ENCODE peak calls at places on chromosomes 12 and 14, in four cellular contexts. C is CD4-positive, alpha-beta T cell; P is fibroblast of lung; D is mesenchymal stem cell. E is an unnamed sample.
A peak's percentile ranks its signal among the peaks of the same experiment; 100 is the strongest.

GRCh38 chr12:127060933-127061332 is 1206.0 kb upstream of the TMEM132C start:
- DNase-seq in D (no peak), P (no peak), C (no peak), E (no peak)

GRCh38 chr12:1473418-1473817 is 121.0 kb downstream of the FBXL14 start:
- DNase-seq in D (peak; percentile 61), P (peak; percentile 43), C (no peak), E (peak; percentile 13)

GRCh38 chr14:102249041-102249440 is 55.9 kb downstream of the MOK start:
- DNase-seq in D (peak; percentile 90), C (no peak), P (peak; percentile 87), E (no peak)

GRCh38 chr14:61475316-61475715 is 153.9 kb downstream of the PRKCH start:
- DNase-seq in C (no peak), P (peak; percentile 63), D (peak; percentile 75), E (peak; percentile 88)

GRCh38 chr14:30223966-30224365 is 296.3 kb upstream of the PRKD1 start:
- DNase-seq in P (peak; percentile 29), C (no peak), D (no peak), E (no peak)

GRCh38 chr12:10521555-10521954 is 15.9 kb downstream of the EIF2S3B start:
- DNase-seq in C (no peak), D (no peak), P (no peak), E (no peak)

GRCh38 chr12:20457582-20457981 is 89.2 kb downstream of the PDE3A start:
- DNase-seq in P (no peak), C (no peak), D (no peak), E (no peak)

GRCh38 chr12:106245767-106246166 is 2.1 kb downstream of the CKAP4 start:
- DNase-seq in C (no peak), D (peak; percentile 77), P (peak; percentile 78), E (peak; percentile 86)

GRCh38 chr12:124828264-124829007 is 35.2 kb downstream of the SCARB1 start:
- DNase-seq in D (peak; percentile 42), C (no peak), P (peak; percentile 86), E (peak; percentile 79)

GRCh38 chr12:83042441-83043215 is 355.9 kb downstream of the TMTC2 start:
- DNase-seq in D (no peak), P (peak; percentile 64), C (no peak), E (peak; percentile 28)

GRCh38 chr12:119157528-119157927 is 21.2 kb upstream of the HSPB8 start:
- DNase-seq in P (no peak), D (no peak), C (no peak), E (no peak)

GRCh38 chr14:41280745-41281144 is 325.9 kb upstream of the LRFN5 start:
- DNase-seq in P (peak; percentile 1), C (no peak), D (peak; percentile 46), E (peak; percentile 30)

GRCh38 chr12:89829434-89829975 is 120.9 kb upstream of the ATP2B1 start:
- DNase-seq in C (no peak), P (peak; percentile 9), D (no peak), E (no peak)

GRCh38 chr12:124636138-124636968 is 68.9 kb upstream of the NCOR2 start:
- DNase-seq in D (peak; percentile 74), P (peak; percentile 76), C (no peak), E (peak; percentile 66)

GRCh38 chr12:127389923-127390322 is 877.0 kb upstream of the TMEM132C start:
- DNase-seq in P (peak; percentile 90), D (peak; percentile 55), C (no peak), E (peak; percentile 84)

GRCh38 chr14:87628129-87628528 is 364.9 kb downstream of the GALC start:
- DNase-seq in P (peak; percentile 95), D (peak; percentile 99), C (no peak), E (peak; percentile 52)

GRCh38 chr12:6133642-6134041 is 9.2 kb upstream of the VWF start:
- DNase-seq in C (no peak), D (no peak), P (no peak), E (no peak)

GRCh38 chr14:67228325-67228984 is 12.8 kb upstream of the PALS1 start:
- DNase-seq in P (peak; percentile 39), D (no peak), C (no peak), E (peak; percentile 73)

GRCh38 chr12:72011374-72011773 is 72.7 kb downstream of the TPH2 start:
- DNase-seq in P (peak; percentile 50), C (no peak), D (no peak), E (peak; percentile 12)

GRCh38 chr12:118373628-118374027 is 921 bp upstream of the TAOK3 start:
- DNase-seq in P (no peak), D (no peak), C (no peak), E (no peak)

GRCh38 chr12:118060301-118061010 is 523 bp downstream of the WSB2 start:
- DNase-seq in C (peak; percentile 7), P (no peak), D (peak; percentile 64), E (peak; percentile 66)

GRCh38 chr12:6038160-6038559 is 86.3 kb downstream of the VWF start:
- DNase-seq in C (no peak), D (peak; percentile 62), P (peak; percentile 66), E (peak; percentile 78)

GRCh38 chr12:14769837-14770494 is 33.3 kb downstream of the WBP11 start:
- DNase-seq in C (peak; percentile 84), D (peak; percentile 83), P (peak; percentile 74), E (peak; percentile 90)

GRCh38 chr12:124621296-124621660 is 53.9 kb upstream of the NCOR2 start:
- DNase-seq in P (peak; percentile 93), D (no peak), C (no peak), E (peak; percentile 92)

GRCh38 chr12:81679614-81680013 is 79.5 kb downstream of the PPFIA2 start:
- DNase-seq in C (no peak), D (no peak), P (no peak), E (no peak)

DNA sequence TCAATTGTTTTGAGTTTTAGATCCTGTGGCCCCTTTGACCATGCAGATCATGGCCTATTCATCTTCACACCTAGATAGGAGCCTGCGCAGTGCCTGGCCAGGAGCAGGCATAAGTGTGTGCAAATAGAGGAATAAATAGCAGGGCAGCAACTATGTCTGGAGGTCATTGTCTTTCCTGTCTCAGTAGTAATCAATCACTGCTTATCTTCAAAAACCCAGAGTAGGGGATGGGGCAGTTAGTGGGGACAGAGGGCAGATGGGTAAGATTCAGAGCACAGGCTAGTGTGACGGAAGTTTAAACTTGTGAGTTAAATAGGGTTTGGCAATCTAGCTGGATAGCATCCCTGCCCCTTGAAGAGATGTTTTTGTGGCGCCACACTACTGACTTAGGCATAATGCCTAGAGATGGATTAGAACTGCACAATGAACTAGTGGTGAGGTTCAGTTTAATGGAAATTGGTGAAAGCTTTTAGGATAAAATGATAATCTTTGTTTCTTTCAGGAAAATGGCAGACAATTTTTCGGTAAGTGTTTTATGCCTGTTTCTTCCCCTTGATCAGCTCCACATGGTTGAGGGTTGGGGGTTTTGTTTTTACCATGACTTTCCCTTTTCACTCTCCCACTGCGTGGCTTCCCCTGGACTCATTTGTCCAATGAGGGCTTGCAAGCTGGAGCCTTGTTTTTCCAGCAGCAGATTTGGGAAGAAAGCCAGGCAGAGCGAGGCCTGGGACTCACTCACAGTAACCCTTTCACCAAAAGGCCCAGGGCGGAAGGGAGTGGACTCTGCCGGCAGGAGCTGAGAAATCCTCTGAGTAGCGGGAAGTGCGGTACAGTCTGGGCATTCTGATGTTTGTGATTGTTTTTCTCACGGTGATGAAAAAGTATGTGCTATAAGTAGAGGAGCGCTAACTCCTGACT is 8.1 kb downstream of the LGALS3 start:
- DNase-seq in C (no peak), D (no peak), P (peak; percentile 92), E (peak; percentile 85)
- H3K27ac ChIP-seq in C (no peak overlapping the region), D (no peak overlapping the region), P (peak overlapping the region; percentile 87), E (peak overlapping the region; percentile 82)

GRCh38 chr12:91370086-91370868 is 187.7 kb upstream of the DCN start:
- DNase-seq in C (no peak), P (no peak), D (no peak), E (no peak)

GRCh38 chr12:91364591-91365184 is 182.1 kb upstream of the DCN start:
- DNase-seq in C (no peak), D (no peak), P (no peak), E (peak; percentile 59)

GRCh38 chr12:91361864-91362263 is 179.2 kb upstream of the DCN start:
- DNase-seq in C (no peak), D (peak; percentile 48), P (peak; percentile 39), E (peak; percentile 66)

GRCh38 chr12:91373086-91373485 is 190.5 kb upstream of the DCN start:
- DNase-seq in P (no peak), D (no peak), C (no peak), E (no peak)

DNA sequence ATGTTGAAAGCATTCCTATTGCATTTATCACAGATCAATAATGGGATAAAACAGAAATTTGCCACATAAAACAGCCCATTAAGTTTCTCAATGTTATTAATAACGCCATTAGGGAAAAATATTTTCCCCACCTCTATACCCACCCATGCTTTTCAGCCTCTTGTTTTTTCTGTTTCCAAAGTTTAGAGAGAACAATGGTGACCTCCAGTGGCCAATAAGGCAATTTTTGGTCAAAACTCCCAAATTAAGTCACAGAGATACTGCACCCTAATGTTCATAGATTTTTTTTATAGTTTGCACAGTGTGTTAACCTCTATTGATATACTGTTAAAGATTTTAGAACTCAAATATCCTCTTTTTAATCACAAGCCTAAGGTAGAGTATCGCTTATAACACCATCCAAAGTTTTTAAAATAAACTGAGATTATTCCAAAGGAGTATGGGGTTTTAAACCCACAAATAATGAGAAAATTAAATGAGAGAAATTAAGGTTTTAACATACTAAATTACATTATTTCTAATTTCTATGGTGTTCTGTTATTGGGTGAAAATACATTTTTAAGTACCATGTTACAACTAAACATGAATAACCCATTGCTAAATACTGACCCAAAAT is 184.7 kb upstream of the DCN start:
- DNase-seq in P (peak; percentile 10), D (peak; percentile 43), C (no peak), E (peak; percentile 53)
- H3K27ac ChIP-seq in P (no peak overlapping the region), D (no peak overlapping the region), C (no peak overlapping the region), E (no peak overlapping the region)

GRCh38 chr14:45793081-45793480 is 540.1 kb upstream of the MIS18BP1 start:
- DNase-seq in P (no peak), D (no peak), C (no peak), E (no peak)
- H3K27ac ChIP-seq in P (no peak overlapping the region), D (no peak overlapping the region), C (no peak overlapping the region), E (no peak overlapping the region)

GRCh38 chr14:34050606-34051005 is 99.7 kb upstream of the EGLN3 start:
- DNase-seq in C (no peak), P (peak; percentile 75), D (no peak), E (peak; percentile 25)
- H3K27ac ChIP-seq in C (no peak overlapping the region), P (no peak overlapping the region), D (no peak overlapping the region), E (no peak overlapping the region)

DNA sequence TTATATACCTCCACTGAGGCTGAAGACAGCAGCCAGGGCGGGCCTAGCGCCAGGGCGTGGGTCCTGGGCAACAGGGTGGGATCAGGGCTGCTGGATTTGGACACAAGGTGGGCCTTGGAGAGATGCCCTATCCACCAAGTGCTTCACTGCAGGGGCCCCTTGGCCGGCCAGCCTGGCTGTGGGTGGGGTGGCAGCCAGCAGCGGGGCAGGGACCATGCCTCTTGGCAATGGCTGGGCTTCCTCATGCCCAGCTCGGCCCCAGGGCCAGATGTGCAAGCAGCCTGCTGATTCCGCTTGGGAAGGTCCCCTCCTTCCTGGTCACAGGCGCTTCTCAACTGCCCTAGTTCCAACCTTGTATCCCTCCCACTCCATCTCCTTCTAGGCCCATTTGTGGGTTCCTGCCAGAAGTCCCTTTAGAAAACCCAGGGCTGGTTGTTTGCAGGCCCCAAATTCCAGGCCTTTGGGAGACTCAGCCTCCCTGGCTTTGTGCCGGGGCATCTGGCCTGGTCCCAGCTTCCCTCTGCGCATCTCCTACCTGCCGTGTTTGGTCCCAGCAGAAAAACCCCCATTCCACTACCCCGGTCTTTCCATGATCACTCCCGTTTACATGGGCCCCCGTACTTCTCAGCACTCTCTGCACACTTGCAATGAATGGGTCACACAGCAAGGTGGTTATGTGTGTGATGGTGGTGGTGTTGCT is 15.1 kb downstream of the KMT5A start:
- DNase-seq in C (no peak), P (no peak), D (no peak), E (peak; percentile 60)
- H3K27ac ChIP-seq in C (no peak overlapping the region), P (peak overlapping the region; percentile 46), D (peak overlapping the region; percentile 90), E (peak overlapping the region; percentile 85)